ENCODE peak calls at places on chromosomes 16 and 17, in nine cellular contexts. R is progenitor cell of endocrine pancreas, T is AG04450, E is endothelial cell of umbilical vein, W is cardiac fibroblast, U is DND-41, O is chondrocyte, V is lung, Y is astrocyte of the spinal cord. G is an unnamed sample.

GRCh38 chr17:58329035-58329807 is 626 bp upstream of the TSPOAP1 start:
- DNase-seq in Y (no peak), T (no peak), O (peak), V (peak), R (no peak), U (peak), E (no peak), W (no peak), G (no peak)

GRCh38 chr16:23296994-23297393 is 5.1 kb upstream of the SCNN1B start:
- DNase-seq in T (no peak), E (no peak), R (no peak), U (peak), V (no peak), W (no peak), Y (no peak), O (no peak), G (no peak)

GRCh38 chr16:2701272-2701671 is 18.8 kb downstream of the PRSS27 start:
- DNase-seq in E (no peak), V (no peak), R (no peak), Y (no peak), U (no peak), W (no peak), T (no peak), O (no peak), G (no peak)

GRCh38 chr17:560379-560935 is 154.2 kb downstream of the VPS53 start:
- DNase-seq in U (no peak), W (peak), O (no peak), T (no peak), Y (no peak), R (no peak), V (no peak), E (peak), G (peak)

GRCh38 chr17:1714488-1714979 is 4.4 kb upstream of the TLCD2 start:
- DNase-seq in V (peak), E (peak), U (peak), R (peak), W (peak), O (no peak), T (peak), Y (peak), G (peak)

GRCh38 chr16:85550422-85551318 is 62.5 kb upstream of the GSE1 start:
- DNase-seq in T (no peak), V (no peak), R (no peak), U (no peak), E (no peak), O (no peak), Y (no peak), W (no peak), G (no peak)

GRCh38 chr17:80043963-80044362 is 7.5 kb downstream of the CCDC40 start:
- DNase-seq in T (no peak), W (no peak), V (no peak), U (no peak), E (no peak), R (no peak), O (peak), Y (no peak), G (no peak)

GRCh38 chr17:69761767-69762321 is 313.2 kb upstream of the KCNJ16 start:
- DNase-seq in U (no peak), V (no peak), W (peak), R (no peak), T (peak), O (no peak), Y (peak), E (peak), G (peak)

GRCh38 chr16:86568677-86569623 is 2.3 kb downstream of the FOXC2 start:
- DNase-seq in W (peak), T (no peak), V (no peak), Y (no peak), U (no peak), E (peak), O (no peak), R (no peak), G (no peak)

GRCh38 chr17:75240394-75241142 is 20.8 kb downstream of the GGA3 start:
- DNase-seq in O (no peak), V (no peak), E (peak), Y (peak), R (no peak), U (peak), W (peak), T (no peak), G (no peak)

GRCh38 chr17:34782271-34782670 is 179.0 kb downstream of the CCT6B start:
- DNase-seq in Y (no peak), R (no peak), T (no peak), O (no peak), W (no peak), E (no peak), U (no peak), V (no peak), G (no peak)

GRCh38 chr16:85446846-85447656 is 166.1 kb upstream of the GSE1 start:
- DNase-seq in T (no peak), O (no peak), R (no peak), U (peak), E (no peak), V (no peak), W (no peak), Y (no peak), G (no peak)

GRCh38 chr17:31294839-31295488 is 2.1 kb downstream of the OMG start:
- DNase-seq in V (no peak), W (no peak), U (no peak), R (no peak), E (no peak), O (no peak), Y (no peak), T (no peak), G (no peak)

GRCh38 chr16:61957075-61957474 is 79.2 kb downstream of the CDH8 start:
- DNase-seq in U (no peak), Y (no peak), W (no peak), V (no peak), R (no peak), O (no peak), E (no peak), T (no peak), G (no peak)

GRCh38 chr16:54143934-54144333 is 142.7 kb downstream of the IRX3 start:
- DNase-seq in T (no peak), W (no peak), Y (no peak), O (no peak), V (no peak), U (peak), E (no peak), R (no peak), G (no peak)

GRCh38 chr16:35565626-35566025 is 2106.2 kb downstream of the TP53TG3F start:
- DNase-seq in U (no peak), R (no peak), V (no peak), E (no peak), T (no peak), O (no peak), Y (no peak), W (no peak), G (no peak)

GRCh38 chr17:2094891-2095535 is 40.1 kb downstream of the HIC1 start:
- DNase-seq in Y (peak), O (peak), V (peak), U (no peak), R (no peak), E (peak), T (no peak), W (peak), G (no peak)

GRCh38 chr17:42248351-42249179 is 27.6 kb downstream of the STAT5B start:
- DNase-seq in W (peak), T (peak), V (peak), Y (peak), O (no peak), R (no peak), U (peak), E (peak), G (peak)

GRCh38 chr17:51029568-51030463 is 90.9 kb downstream of the SPAG9 start:
- DNase-seq in O (no peak), E (peak), U (no peak), W (peak), V (no peak), R (no peak), Y (peak), T (no peak), G (peak)

GRCh38 chr16:14302031-14302398 is 230.9 kb downstream of the MRTFB start:
- DNase-seq in W (peak), Y (peak), E (peak), T (no peak), O (no peak), V (no peak), R (no peak), U (peak), G (peak)

GRCh38 chr17:9484789-9485188 is 90.8 kb downstream of the STX8 start:
- DNase-seq in O (no peak), T (no peak), W (peak), E (no peak), Y (peak), U (no peak), R (no peak), V (no peak), G (peak)

GRCh38 chr17:61325382-61326073 is 74.1 kb upstream of the TBX2 start:
- DNase-seq in E (no peak), T (no peak), W (peak), V (no peak), Y (no peak), R (no peak), O (no peak), U (no peak), G (peak)

GRCh38 chr16:88961031-88961430 is 16.0 kb downstream of the CBFA2T3 start:
- DNase-seq in E (no peak), V (no peak), R (no peak), O (no peak), Y (no peak), T (no peak), U (no peak), W (no peak), G (no peak)
- TF ChIP-seq CTCF in E (no peak), V (no peak), R (no peak), O (no peak), Y (no peak), T (no peak), U (no peak), W (no peak), G (no peak)

GRCh38 chr16:57830890-57831484 is 28.7 kb upstream of the KIFC3 start:
- DNase-seq in R (no peak), V (no peak), Y (peak), U (no peak), T (no peak), O (no peak), W (no peak), E (no peak), G (no peak)

GRCh38 chr16:57826040-57826434 is 23.7 kb upstream of the KIFC3 start:
- DNase-seq in U (no peak), O (no peak), R (no peak), V (no peak), W (no peak), T (no peak), E (no peak), Y (no peak), G (no peak)

GRCh38 chr16:57829969-57830360 is 27.7 kb upstream of the KIFC3 start:
- DNase-seq in T (no peak), O (no peak), Y (no peak), E (no peak), R (no peak), U (no peak), W (no peak), V (no peak), G (no peak)

GRCh38 chr16:57826706-57827625 is 24.7 kb upstream of the KIFC3 start:
- DNase-seq in O (no peak), Y (no peak), E (no peak), V (no peak), W (no peak), T (no peak), R (no peak), U (no peak), G (peak)

DNA sequence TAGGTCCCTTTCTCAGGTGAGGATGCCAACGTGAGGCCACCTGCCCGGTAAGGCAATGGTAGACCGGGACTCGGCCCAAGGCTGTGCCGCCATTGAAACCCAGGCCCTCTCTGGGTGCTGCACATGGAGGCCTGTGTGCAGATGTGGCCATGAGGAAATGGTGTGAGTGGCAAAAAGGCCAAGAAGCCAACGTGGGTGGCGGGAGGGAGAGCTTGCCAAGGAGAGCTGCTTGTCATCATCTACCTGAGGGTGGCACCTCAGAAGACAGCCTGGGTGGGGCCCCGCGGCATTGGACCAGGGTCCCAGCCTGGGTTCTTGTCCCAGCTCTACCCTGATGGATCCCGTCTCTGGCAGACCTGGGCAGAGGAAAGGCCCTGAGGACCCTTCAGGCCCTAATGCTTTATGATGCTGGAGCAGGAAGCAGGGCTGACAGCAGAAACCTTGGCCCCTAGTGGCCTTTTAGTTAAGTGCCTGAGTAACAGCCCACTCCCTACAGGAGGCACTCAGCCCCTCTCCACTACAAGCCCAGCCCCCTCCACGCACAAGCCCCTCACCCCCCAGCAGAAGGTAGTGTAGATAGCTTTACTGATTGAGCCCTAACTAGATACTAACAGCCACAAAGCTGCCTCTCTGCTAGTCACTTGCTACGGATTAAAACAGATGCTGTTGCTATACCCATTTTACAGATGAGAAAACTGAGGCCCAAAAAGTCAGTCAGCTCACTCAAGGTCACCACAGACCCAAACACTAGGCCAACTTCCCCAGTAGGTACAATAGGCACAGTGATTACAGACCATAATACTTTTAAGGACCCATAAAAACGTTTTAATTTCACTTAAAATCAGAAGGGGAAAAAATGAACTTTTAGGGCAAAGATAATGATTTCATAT is 26.2 kb upstream of the KIFC3 start:
- DNase-seq in Y (no peak), W (no peak), R (no peak), O (no peak), E (no peak), U (no peak), T (no peak), V (no peak), G (no peak)
- TF ChIP-seq CTCF in Y (peak), W (no peak), R (peak), O (peak), E (no peak), U (no peak), T (peak), V (no peak), G (peak)

GRCh38 chr16:5415123-5415522 is 317.5 kb upstream of the EEF2KMT start:
- DNase-seq in Y (no peak), W (no peak), E (no peak), O (no peak), R (no peak), V (no peak), U (no peak), T (no peak), G (no peak)
- TF ChIP-seq CTCF in Y (no peak), W (no peak), E (no peak), O (no peak), R (no peak), V (no peak), U (peak), T (no peak), G (no peak)

DNA sequence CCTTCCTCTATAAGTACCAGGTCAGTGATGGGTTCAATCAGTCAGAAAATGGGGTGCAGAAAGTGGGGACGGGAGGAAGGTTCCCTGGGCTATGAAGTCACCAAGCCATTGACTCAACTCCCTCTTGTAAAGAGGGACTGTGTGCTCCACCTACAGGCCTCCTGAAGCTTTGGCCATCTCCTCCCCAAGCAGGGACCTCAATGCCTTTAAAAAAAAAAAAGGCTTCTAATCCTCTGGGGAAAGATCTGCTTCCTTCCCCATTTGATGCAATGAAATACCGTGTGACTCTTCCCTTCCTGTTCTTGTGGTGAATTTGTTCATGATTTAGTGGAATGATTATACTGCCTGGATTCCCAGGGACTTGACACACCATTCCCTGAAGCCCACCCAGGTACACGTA is 30.8 kb downstream of the VWA3A start:
- DNase-seq in V (no peak), O (no peak), W (peak), R (no peak), E (no peak), T (no peak), U (no peak), Y (no peak), G (no peak)
- TF ChIP-seq CTCF in V (no peak), O (no peak), W (peak), R (no peak), E (no peak), T (no peak), U (no peak), Y (no peak), G (peak)

DNA sequence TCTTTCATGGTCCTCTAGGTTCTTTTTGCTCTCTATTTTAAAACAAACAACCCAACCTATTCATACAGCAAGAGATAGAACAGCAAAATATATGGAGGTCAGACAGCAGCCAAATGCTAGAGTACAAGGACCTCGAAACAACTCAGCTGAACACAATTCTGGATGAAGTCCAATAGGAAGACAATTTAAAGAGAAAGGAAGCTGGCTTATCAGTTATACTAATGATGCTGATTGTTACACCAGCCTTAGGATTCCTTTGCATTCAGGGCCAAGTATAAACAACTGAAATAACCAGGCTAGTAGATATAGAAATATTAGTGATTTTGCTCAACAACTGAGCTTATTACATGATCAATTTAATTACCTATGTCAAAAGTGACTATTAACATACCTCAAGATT is 2.5 kb downstream of the SSH2 start:
- DNase-seq in T (no peak), Y (no peak), O (no peak), E (peak), R (no peak), U (no peak), V (no peak), W (no peak), G (no peak)
- TF ChIP-seq CTCF in T (no peak), Y (no peak), O (no peak), E (no peak), R (no peak), U (no peak), V (no peak), W (no peak), G (no peak)

DNA sequence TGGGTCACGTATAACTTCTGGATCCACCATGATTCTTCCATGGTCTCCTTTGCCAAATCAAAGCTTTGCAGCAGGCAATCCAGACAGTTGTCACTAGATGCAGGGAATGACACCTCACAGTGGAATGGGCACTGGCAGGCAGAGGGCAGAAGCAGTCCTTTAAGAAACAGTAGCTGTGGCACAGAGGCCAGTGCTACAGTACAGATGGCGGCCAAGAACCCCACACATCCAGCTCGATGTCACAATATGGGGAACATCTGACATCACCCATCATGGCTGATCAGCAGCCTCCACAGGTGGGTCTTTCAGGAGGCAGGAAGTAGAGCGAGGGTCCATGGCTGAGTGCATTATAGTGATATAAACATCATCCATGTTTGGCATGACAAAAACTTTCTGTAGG is 18.8 kb upstream of the ERN1 start:
- DNase-seq in U (peak), T (no peak), W (no peak), V (no peak), O (no peak), R (no peak), Y (no peak), E (no peak), G (peak)
- TF ChIP-seq CTCF in U (peak), T (no peak), W (no peak), V (no peak), O (peak), R (no peak), Y (no peak), E (no peak), G (no peak)